ENCODE peak calls at places on chromosomes 7 and 10, in five cellular contexts. W is aorta; I is psoas muscle; H is prostate gland; O is CD8-positive, alpha-beta memory T cell. Q is an unnamed sample. For H3K9me3, the result is how much of the 10 kb centered on the place peaks cover.

GRCh38 chr10:56561336-56561735 is 200.3 kb upstream of the ZWINT start:
- DNase-seq in W (no peak), I (no peak), H (no peak), O (no peak), Q (no peak)

GRCh38 chr10:114753126-114753525 is 68.5 kb upstream of the FHIP2A start:
- DNase-seq in W (no peak), I (no peak), H (no peak), O (no peak), Q (no peak)

GRCh38 chr7:78970440-78970916 is 483.0 kb downstream of the MAGI2 start:
- DNase-seq in W (no peak), I (no peak), H (no peak), O (no peak), Q (no peak)

GRCh38 chr7:74043523-74043951 is 15.6 kb downstream of the ELN start:
- DNase-seq in W (no peak), I (no peak), H (no peak), O (no peak), Q (peak)

GRCh38 chr10:24363070-24363469 is 154.1 kb downstream of the KIAA1217 start:
- DNase-seq in W (no peak), I (no peak), H (no peak), O (no peak), Q (no peak)

GRCh38 chr10:118918689-118919088 is 110.8 kb upstream of the NANOS1 start:
- DNase-seq in W (no peak), I (no peak), H (no peak), O (no peak), Q (no peak)

GRCh38 chr10:88172159-88172558 is 308.7 kb downstream of the PTEN start:
- DNase-seq in W (no peak), I (no peak), H (no peak), O (no peak), Q (no peak)

GRCh38 chr7:67484244-67484751 is 487.7 kb downstream of the TYW1 start:
- DNase-seq in W (no peak), I (peak), H (peak), O (no peak), Q (peak)

GRCh38 chr7:30200591-30200990 is 65.8 kb downstream of the MTURN start:
- DNase-seq in W (no peak), I (no peak), H (no peak), O (no peak), Q (no peak)

GRCh38 chr7:30197438-30197837 is 62.7 kb downstream of the MTURN start:
- DNase-seq in W (no peak), I (no peak), H (no peak), O (no peak), Q (no peak)

GRCh38 chr7:30201161-30201666 is 66.4 kb downstream of the MTURN start:
- DNase-seq in W (no peak), I (no peak), H (no peak), O (no peak), Q (no peak)

GRCh38 chr7:30201921-30202320 is 67.1 kb downstream of the MTURN start:
- DNase-seq in W (no peak), I (no peak), H (no peak), O (no peak), Q (no peak)

GRCh38 chr7:30199271-30199670 is 64.5 kb downstream of the MTURN start:
- DNase-seq in W (no peak), I (no peak), H (no peak), O (no peak), Q (no peak)
- H3K9me3 ChIP-seq in W (under half), I (under half), H (under half), O (under half), Q (under half)

DNA sequence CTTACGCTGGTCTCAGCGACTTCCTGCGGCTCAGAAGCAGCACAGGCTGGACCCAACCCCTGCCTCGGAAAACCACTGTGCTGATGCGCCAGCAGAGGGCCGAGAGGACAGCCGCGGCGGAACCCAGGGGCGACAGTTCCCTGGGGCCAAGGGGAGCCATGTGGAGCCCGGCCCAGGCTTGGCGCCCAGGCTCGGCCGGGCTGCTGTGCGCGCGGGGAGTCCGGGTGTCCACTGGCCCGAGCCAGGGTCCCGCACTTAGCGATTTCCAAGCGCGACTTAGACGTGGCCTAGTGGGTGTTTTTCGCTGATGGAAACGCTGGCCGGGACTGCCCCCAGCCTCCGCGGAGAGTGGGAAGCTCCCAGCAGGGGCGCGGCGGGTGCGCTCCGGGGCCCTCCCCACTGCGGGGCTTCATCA is 18.6 kb upstream of the ZNF32 start:
- DNase-seq in W (no peak), I (peak), H (no peak), O (no peak), Q (no peak)
- H3K4me3 ChIP-seq in W (no peak), I (peak), H (no peak), O (no peak), Q (no peak)

DNA sequence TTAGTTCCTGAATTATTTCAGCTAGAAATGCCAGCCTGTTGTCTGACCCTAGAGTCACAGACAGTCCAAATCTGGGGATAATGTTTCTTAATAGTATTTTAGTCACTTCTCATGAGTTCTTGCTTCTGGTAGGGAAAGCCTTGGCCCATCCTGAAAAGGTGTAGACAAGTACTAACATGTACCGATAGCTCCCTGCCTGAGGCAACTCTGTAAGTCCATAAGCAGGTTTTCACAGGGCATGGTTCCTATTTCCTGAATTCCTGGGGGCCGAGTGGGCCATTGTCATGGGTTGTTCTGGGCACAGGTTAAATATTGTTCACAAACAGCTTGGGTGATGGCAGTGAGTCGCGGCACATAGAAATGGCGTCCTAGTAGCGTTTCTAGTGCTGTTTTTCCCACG is 3.1 kb upstream of the ZNF117 start:
- DNase-seq in W (no peak), I (no peak), H (no peak), O (no peak), Q (no peak)
- H3K9me3 ChIP-seq in W (under half), I (under half), H (under half), O (half or more), Q (under half)

DNA sequence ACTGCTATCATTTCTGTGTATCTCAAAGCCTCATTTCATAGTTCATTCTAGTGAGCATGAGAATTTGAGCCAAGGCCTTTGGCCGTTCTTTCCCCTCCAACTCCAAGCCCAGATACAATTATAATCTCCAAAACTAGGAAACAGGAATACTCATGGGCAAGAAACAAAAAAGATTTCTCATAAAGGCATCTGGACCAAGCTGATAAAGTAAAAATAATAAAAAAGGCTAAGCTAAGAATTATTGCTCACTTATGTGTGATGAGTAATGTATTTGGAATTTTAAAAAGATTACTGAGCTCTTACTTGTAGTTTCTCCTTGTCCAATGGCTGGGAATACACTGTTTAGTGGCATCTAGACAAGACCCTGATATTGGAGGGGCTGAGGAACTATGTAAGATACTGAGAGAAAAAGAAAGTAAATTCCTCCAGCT is 196.4 kb upstream of the POM121L12 start:
- DNase-seq in W (no peak), I (no peak), H (no peak), O (no peak), Q (no peak)
- H3K4me3 ChIP-seq in W (no peak), I (no peak), H (no peak), O (no peak), Q (no peak)

GRCh38 chr7:157991761-157992160 is 595.9 kb downstream of the PTPRN2 start:
- DNase-seq in W (peak), I (no peak), H (no peak), O (no peak), Q (no peak)
- H3K9me3 ChIP-seq in W (under half), I (under half), H (under half), O (under half), Q (under half)

GRCh38 chr7:47326808-47327207 is 255.1 kb downstream of the TNS3 start:
- DNase-seq in W (peak), I (peak), H (no peak), O (no peak), Q (no peak)
- H3K4me3 ChIP-seq in W (no peak), I (peak), H (no peak), O (no peak), Q (no peak)

DNA sequence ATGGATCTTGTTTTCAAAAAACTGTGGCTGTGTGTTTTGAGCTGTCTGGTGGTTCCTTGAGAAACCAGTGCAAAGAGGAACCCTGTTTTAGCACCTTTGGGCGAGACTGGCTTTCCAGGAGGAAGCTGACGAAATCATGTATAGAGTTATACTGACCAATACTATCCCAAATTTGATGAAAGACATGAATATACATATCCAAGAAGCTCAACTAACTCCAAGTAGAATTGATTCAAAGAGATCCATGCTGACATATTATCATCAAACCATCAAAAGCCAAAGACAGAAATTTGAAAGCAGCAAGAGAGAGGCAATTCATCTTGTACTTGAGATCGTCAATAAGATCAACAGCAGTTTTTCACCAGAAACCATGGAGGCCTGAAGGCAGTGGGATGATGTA is 610.7 kb downstream of the DNAJB6 start:
- DNase-seq in W (no peak), I (no peak), H (no peak), O (no peak), Q (no peak)
- H3K9me3 ChIP-seq in W (under half), I (under half), H (under half), O (under half), Q (under half)

GRCh38 chr10:111076191-111076681 is 593 bp upstream of the ADRA2A start:
- DNase-seq in W (peak), I (peak), H (peak), O (no peak), Q (peak)
- H3K4me3 ChIP-seq in W (peak), I (peak), H (peak), O (peak), Q (peak)

DNA sequence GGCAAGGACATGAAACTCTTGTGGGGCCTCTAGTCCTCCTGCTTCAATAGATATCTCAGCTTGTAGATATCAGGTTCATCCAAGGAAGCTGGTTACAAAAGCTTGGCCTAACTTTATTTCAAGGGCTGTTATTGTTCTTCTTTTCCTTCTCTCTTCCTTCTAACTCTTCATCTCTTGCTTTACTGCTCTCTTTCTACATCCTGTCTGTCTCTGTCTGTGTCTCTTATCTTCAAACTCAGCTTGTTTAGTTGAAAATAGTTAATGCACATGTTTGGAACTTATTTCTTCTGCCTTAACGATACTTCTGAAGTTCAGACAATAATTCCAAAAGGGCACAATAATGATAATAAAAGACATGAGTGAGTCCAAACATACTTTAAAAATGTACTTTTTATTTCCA is 393.9 kb downstream of the NXPH1 start:
- DNase-seq in W (no peak), I (no peak), H (no peak), O (no peak), Q (no peak)
- H3K9me3 ChIP-seq in W (under half), I (under half), H (under half), O (under half), Q (under half)